ENCODE peak calls at places on chromosome 7, in four cellular contexts. One of them, this sample, is unnamed.
A peak's percentile ranks its signal among the peaks of the same experiment; 100 is the strongest.

GRCh38 chr7:30752979-30753378 is 1.0 kb downstream of the INMT start:
- DNase-seq in left ventricle myocardium inferior: peak; percentile 86
- DNase-seq in GM23248: peak; percentile 64
- DNase-seq in fibroblast of villous mesenchyme: peak; percentile 48
- DNase-seq in this sample: peak; percentile 61

GRCh38 chr7:30027065-30027456 is 559 bp upstream of the FKBP14 start:
- DNase-seq in left ventricle myocardium inferior: no peak
- DNase-seq in fibroblast of villous mesenchyme: no peak
- DNase-seq in GM23248: peak; percentile 75
- DNase-seq in this sample: peak; percentile 61

GRCh38 chr7:954330-955238 is at the start of gene ADAP1:
- DNase-seq in GM23248: peak; percentile 58
- DNase-seq in left ventricle myocardium inferior: peak; percentile 44
- DNase-seq in fibroblast of villous mesenchyme: peak; percentile 48
- DNase-seq in this sample: peak; percentile 81

GRCh38 chr7:99106869-99107268 is 37.0 kb downstream of the SMURF1 start:
- DNase-seq in GM23248: peak; percentile 29
- DNase-seq in left ventricle myocardium inferior: no peak
- DNase-seq in fibroblast of villous mesenchyme: no peak
- DNase-seq in this sample: no peak

GRCh38 chr7:30231271-30231670 is 53.1 kb upstream of the ZNRF2 start:
- DNase-seq in fibroblast of villous mesenchyme: no peak
- DNase-seq in left ventricle myocardium inferior: no peak
- DNase-seq in GM23248: no peak
- DNase-seq in this sample: no peak

GRCh38 chr7:50185951-50186697 is 93.1 kb upstream of the ZPBP start:
- DNase-seq in left ventricle myocardium inferior: no peak
- DNase-seq in fibroblast of villous mesenchyme: no peak
- DNase-seq in GM23248: no peak
- DNase-seq in this sample: no peak

GRCh38 chr7:30863694-30864011 is 48.0 kb upstream of the AQP1 start:
- DNase-seq in left ventricle myocardium inferior: no peak
- DNase-seq in fibroblast of villous mesenchyme: peak; percentile 20
- DNase-seq in GM23248: no peak
- DNase-seq in this sample: peak; percentile 73

GRCh38 chr7:123727071-123727837 is 21.5 kb downstream of the WASL start:
- DNase-seq in fibroblast of villous mesenchyme: peak; percentile 90
- DNase-seq in GM23248: peak; percentile 84
- DNase-seq in left ventricle myocardium inferior: no peak
- DNase-seq in this sample: peak; percentile 92

GRCh38 chr7:39217752-39218151 is 240.0 kb downstream of the POU6F2 start:
- DNase-seq in left ventricle myocardium inferior: no peak
- DNase-seq in GM23248: no peak
- DNase-seq in fibroblast of villous mesenchyme: no peak
- DNase-seq in this sample: no peak

GRCh38 chr7:9453521-9453920 is 1020.1 kb downstream of the NXPH1 start:
- DNase-seq in GM23248: no peak
- DNase-seq in fibroblast of villous mesenchyme: no peak
- DNase-seq in left ventricle myocardium inferior: no peak
- DNase-seq in this sample: no peak

GRCh38 chr7:34247468-34247867 is 342.1 kb downstream of the BMPER start:
- DNase-seq in fibroblast of villous mesenchyme: peak; percentile 10
- DNase-seq in GM23248: peak; percentile 66
- DNase-seq in left ventricle myocardium inferior: no peak
- DNase-seq in this sample: peak; percentile 20

GRCh38 chr7:29342761-29343160 is 148.2 kb downstream of the CHN2 start:
- DNase-seq in fibroblast of villous mesenchyme: no peak
- DNase-seq in left ventricle myocardium inferior: no peak
- DNase-seq in GM23248: peak; percentile 66
- DNase-seq in this sample: peak; percentile 3

GRCh38 chr7:1049006-1049741 is 4.8 kb downstream of the GPR146 start:
- DNase-seq in fibroblast of villous mesenchyme: no peak
- DNase-seq in GM23248: no peak
- DNase-seq in left ventricle myocardium inferior: no peak
- DNase-seq in this sample: no peak

GRCh38 chr7:106493041-106493731 is 167.8 kb downstream of the CCDC71L start:
- DNase-seq in left ventricle myocardium inferior: no peak
- DNase-seq in fibroblast of villous mesenchyme: no peak
- DNase-seq in GM23248: no peak
- DNase-seq in this sample: no peak

GRCh38 chr7:102434039-102434481 is 685 bp downstream of the ORAI2 start:
- DNase-seq in GM23248: no peak
- DNase-seq in fibroblast of villous mesenchyme: no peak
- DNase-seq in left ventricle myocardium inferior: no peak
- DNase-seq in this sample: no peak

GRCh38 chr7:31073486-31074383 is 21.6 kb downstream of the ADCYAP1R1 start:
- DNase-seq in fibroblast of villous mesenchyme: no peak
- DNase-seq in GM23248: peak; percentile 67
- DNase-seq in left ventricle myocardium inferior: peak; percentile 21
- DNase-seq in this sample: no peak

GRCh38 chr7:158606111-158606510 is 18.5 kb upstream of the PTPRN2 start:
- DNase-seq in fibroblast of villous mesenchyme: peak; percentile 36
- DNase-seq in left ventricle myocardium inferior: no peak
- DNase-seq in GM23248: no peak
- DNase-seq in this sample: peak; percentile 9

GRCh38 chr7:66629222-66629658 is 559 bp downstream of the KCTD7 start:
- DNase-seq in left ventricle myocardium inferior: no peak
- DNase-seq in fibroblast of villous mesenchyme: peak; percentile 9
- DNase-seq in GM23248: peak; percentile 40
- DNase-seq in this sample: peak; percentile 34

GRCh38 chr7:136163333-136163732 is 186.2 kb upstream of the MTPN start:
- DNase-seq in fibroblast of villous mesenchyme: no peak
- DNase-seq in left ventricle myocardium inferior: no peak
- DNase-seq in GM23248: no peak
- DNase-seq in this sample: peak; percentile 5

GRCh38 chr7:108415821-108416536 is 40.3 kb downstream of the NRCAM start:
- DNase-seq in fibroblast of villous mesenchyme: no peak
- DNase-seq in left ventricle myocardium inferior: no peak
- DNase-seq in GM23248: peak; percentile 84
- DNase-seq in this sample: peak; percentile 38

GRCh38 chr7:15963206-15963605 is 276.7 kb upstream of the MEOX2 start:
- DNase-seq in fibroblast of villous mesenchyme: no peak
- DNase-seq in GM23248: no peak
- DNase-seq in left ventricle myocardium inferior: no peak
- DNase-seq in this sample: no peak

GRCh38 chr7:134548877-134549276 is at the start of gene AKR1B15:
- DNase-seq in left ventricle myocardium inferior: no peak
- DNase-seq in fibroblast of villous mesenchyme: no peak
- DNase-seq in GM23248: peak; percentile 83
- DNase-seq in this sample: no peak

GRCh38 chr7:127769696-127770400 is 117.9 kb downstream of the SND1 start:
- DNase-seq in left ventricle myocardium inferior: no peak
- DNase-seq in GM23248: peak; percentile 71
- DNase-seq in fibroblast of villous mesenchyme: peak; percentile 37
- DNase-seq in this sample: peak; percentile 30

GRCh38 chr7:149690688-149691446 is 82.5 kb downstream of the ZNF467 start:
- DNase-seq in fibroblast of villous mesenchyme: peak; percentile 81
- DNase-seq in left ventricle myocardium inferior: peak; percentile 17
- DNase-seq in GM23248: peak; percentile 85
- DNase-seq in this sample: peak; percentile 72

GRCh38 chr7:3739983-3740382 is 438.9 kb downstream of the SDK1 start:
- DNase-seq in fibroblast of villous mesenchyme: no peak
- DNase-seq in GM23248: no peak
- DNase-seq in left ventricle myocardium inferior: no peak
- DNase-seq in this sample: no peak

GRCh38 chr7:10618934-10619333 is 354.7 kb upstream of the PHF14 start:
- DNase-seq in GM23248: no peak
- DNase-seq in fibroblast of villous mesenchyme: no peak
- DNase-seq in left ventricle myocardium inferior: no peak
- DNase-seq in this sample: no peak

GRCh38 chr7:30163231-30163894 is 28.6 kb downstream of the MTURN start:
- DNase-seq in fibroblast of villous mesenchyme: no peak
- DNase-seq in GM23248: no peak
- DNase-seq in left ventricle myocardium inferior: no peak
- DNase-seq in this sample: peak; percentile 14

GRCh38 chr7:57651006-57651405 is 201.0 kb downstream of the ZNF716 start:
- DNase-seq in left ventricle myocardium inferior: no peak
- DNase-seq in GM23248: no peak
- DNase-seq in fibroblast of villous mesenchyme: no peak
- DNase-seq in this sample: no peak

GRCh38 chr7:13117103-13117502 is 429.7 kb downstream of the ARL4A start:
- DNase-seq in GM23248: peak; percentile 46
- DNase-seq in fibroblast of villous mesenchyme: no peak
- DNase-seq in left ventricle myocardium inferior: no peak
- DNase-seq in this sample: peak; percentile 50

GRCh38 chr7:136228185-136228584 is 251.0 kb upstream of the MTPN start:
- DNase-seq in left ventricle myocardium inferior: no peak
- DNase-seq in GM23248: no peak
- DNase-seq in fibroblast of villous mesenchyme: peak; percentile 4
- DNase-seq in this sample: no peak

GRCh38 chr7:55499591-55499990 is 72.7 kb downstream of the VOPP1 start:
- DNase-seq in GM23248: no peak
- DNase-seq in left ventricle myocardium inferior: no peak
- DNase-seq in fibroblast of villous mesenchyme: no peak
- DNase-seq in this sample: no peak

DNA sequence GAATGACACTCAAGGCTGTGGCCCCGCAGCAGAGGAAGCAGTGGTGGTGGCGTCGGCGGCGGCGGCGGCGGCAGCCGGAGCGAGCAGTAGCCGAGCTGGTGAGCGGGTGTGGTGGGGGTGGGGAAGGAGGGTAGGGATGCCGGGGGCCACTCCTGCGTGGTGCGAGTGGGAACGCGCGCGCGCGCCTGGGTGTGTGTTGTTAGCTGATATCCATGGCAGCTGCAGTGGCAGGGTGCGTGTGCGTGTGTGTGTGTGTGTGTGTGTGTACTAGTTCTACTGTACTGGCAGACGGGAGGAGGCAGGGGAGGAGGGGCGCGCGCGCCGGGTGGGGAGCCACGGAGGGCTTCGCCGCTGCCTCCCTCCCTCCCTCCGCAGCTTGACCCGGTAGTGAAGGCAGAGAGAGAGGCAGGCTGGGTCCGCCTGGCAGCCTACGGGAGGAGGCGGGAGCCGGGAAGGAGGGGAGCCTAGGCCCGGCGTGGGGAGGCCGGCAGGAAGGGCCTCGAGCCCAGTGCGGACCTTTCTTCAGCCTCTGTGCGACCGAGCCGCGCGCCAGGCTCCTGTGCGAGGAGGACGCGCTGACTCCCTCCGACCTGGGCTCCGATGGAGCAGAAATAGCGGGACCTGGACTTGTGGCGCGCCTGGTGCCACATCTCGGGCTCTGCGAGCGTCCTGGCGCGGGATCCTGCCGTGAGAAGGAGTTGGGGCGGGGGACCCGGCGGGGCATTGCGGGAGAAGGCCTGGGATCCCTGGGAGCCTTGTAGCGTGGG is at the start of gene MAGI2:
- DNase-seq in GM23248: peak; percentile 83
- DNase-seq in fibroblast of villous mesenchyme: peak; percentile 90
- DNase-seq in left ventricle myocardium inferior: peak; percentile 89
- DNase-seq in this sample: peak; percentile 91
- H3K4me3 ChIP-seq in GM23248: peak within 1 kb of the TSS; percentile 83
- H3K4me3 ChIP-seq in fibroblast of villous mesenchyme: peak within 1 kb of the TSS; percentile 94
- H3K4me3 ChIP-seq in left ventricle myocardium inferior: peak within 1 kb of the TSS; percentile 76
- H3K4me3 ChIP-seq in this sample: peak within 1 kb of the TSS; percentile 95

DNA sequence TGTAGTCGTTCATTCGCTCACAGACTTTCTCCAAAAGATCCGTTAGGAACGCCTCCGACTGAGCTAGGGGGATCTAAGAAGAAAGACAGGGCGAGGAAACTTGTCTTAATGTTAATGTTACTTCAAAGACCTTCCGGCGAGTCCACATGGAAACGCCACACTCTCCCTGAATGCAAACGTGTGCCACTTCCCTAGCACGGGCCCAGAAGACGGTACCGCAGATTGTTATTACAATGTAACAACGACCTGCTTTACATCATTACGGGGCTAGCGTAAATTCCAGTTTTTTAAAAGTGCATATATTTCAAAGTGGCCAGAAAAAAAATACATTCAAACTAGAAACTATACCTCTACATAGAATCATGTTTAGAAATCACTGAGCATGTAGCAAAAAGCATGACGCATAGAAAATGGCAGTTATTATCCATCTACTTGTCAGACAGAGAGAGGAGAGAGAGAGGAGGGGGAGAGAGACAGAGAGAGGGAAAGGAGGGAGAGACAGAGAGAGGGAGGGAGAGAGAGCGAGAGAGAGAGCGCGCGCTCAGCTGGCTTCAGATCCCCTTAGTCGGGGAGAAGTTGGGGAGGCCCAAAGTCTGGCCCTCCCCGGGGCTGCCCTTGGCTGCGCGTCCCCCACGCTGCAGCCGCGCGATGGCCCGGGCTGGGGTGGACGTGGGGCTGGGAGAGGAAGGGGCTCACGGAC is 37.2 kb downstream of the CNPY1 start:
- DNase-seq in left ventricle myocardium inferior: no peak
- DNase-seq in fibroblast of villous mesenchyme: no peak
- DNase-seq in GM23248: no peak
- DNase-seq in this sample: no peak
- H3K4me3 ChIP-seq in left ventricle myocardium inferior: peak overlapping the region; percentile 34
- H3K4me3 ChIP-seq in fibroblast of villous mesenchyme: no peak overlapping the region
- H3K4me3 ChIP-seq in GM23248: no peak overlapping the region
- H3K4me3 ChIP-seq in this sample: no peak overlapping the region

DNA sequence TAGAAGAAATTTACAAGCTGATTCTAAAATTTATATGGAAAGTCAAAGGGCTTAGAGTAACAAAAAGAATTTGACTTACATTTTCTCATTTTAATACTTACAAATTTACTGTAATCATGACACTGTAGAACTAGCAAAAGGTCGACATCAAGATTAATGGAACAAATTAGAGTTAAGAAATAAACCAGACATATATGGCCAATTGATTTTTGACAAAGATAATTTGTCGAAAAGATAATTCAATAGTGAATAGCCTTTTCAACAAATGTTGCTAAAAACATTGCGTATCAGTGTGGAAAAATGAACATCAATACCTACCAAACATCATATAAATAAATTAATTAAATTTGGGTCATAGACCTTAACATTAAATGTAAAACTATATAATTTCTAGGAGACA is 955.5 kb upstream of the AUTS2 start:
- DNase-seq in left ventricle myocardium inferior: no peak
- DNase-seq in GM23248: no peak
- DNase-seq in fibroblast of villous mesenchyme: no peak
- DNase-seq in this sample: no peak
- H3K4me3 ChIP-seq in left ventricle myocardium inferior: no peak overlapping the region
- H3K4me3 ChIP-seq in GM23248: no peak overlapping the region
- H3K4me3 ChIP-seq in fibroblast of villous mesenchyme: no peak overlapping the region
- H3K4me3 ChIP-seq in this sample: no peak overlapping the region

DNA sequence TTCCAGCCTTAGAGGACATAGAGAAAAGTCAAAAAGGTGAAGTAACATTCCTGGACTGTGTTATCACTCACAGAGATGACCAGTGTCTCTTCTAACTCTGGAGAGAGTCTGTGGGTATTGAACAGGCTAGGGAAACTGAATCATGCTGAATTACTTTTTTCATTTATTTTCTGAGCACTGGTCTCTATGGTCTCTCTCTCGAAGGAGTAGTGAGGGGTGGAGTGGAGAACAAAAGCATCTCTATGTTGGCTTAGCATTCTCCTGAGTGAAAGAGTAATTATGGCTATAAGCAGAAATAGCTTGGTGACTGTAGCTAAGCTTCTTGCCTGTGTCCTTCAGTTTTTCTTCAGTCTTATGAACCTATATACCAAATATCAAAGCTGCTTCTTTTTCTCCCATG is 64.6 kb upstream of the PTN start:
- DNase-seq in GM23248: no peak
- DNase-seq in fibroblast of villous mesenchyme: no peak
- DNase-seq in left ventricle myocardium inferior: no peak
- DNase-seq in this sample: no peak
- H3K4me3 ChIP-seq in GM23248: no peak overlapping the region
- H3K4me3 ChIP-seq in fibroblast of villous mesenchyme: no peak overlapping the region
- H3K4me3 ChIP-seq in left ventricle myocardium inferior: no peak overlapping the region
- H3K4me3 ChIP-seq in this sample: no peak overlapping the region

GRCh38 chr7:152735443-152736004 is 24.0 kb upstream of the ACTR3B start:
- DNase-seq in GM23248: no peak
- DNase-seq in fibroblast of villous mesenchyme: peak; percentile 42
- DNase-seq in left ventricle myocardium inferior: no peak
- DNase-seq in this sample: peak; percentile 2
- H3K4me3 ChIP-seq in GM23248: no peak overlapping the region
- H3K4me3 ChIP-seq in fibroblast of villous mesenchyme: no peak overlapping the region
- H3K4me3 ChIP-seq in left ventricle myocardium inferior: no peak overlapping the region
- H3K4me3 ChIP-seq in this sample: no peak overlapping the region

GRCh38 chr7:36507868-36508440 is 118.3 kb downstream of the ANLN start:
- DNase-seq in GM23248: no peak
- DNase-seq in left ventricle myocardium inferior: no peak
- DNase-seq in fibroblast of villous mesenchyme: no peak
- DNase-seq in this sample: no peak
- H3K4me3 ChIP-seq in GM23248: no peak overlapping the region
- H3K4me3 ChIP-seq in left ventricle myocardium inferior: no peak overlapping the region
- H3K4me3 ChIP-seq in fibroblast of villous mesenchyme: no peak overlapping the region
- H3K4me3 ChIP-seq in this sample: no peak overlapping the region